ENCODE peak calls at places on chromosomes 13 and 19, in six cellular contexts. One of them, this sample, is unnamed.

GRCh38 chr13:59531571-59532091 is 632.1 kb downstream of the DIAPH3 start:
- DNase-seq in stimulated activated naive CD8-positive, alpha-beta T cell treated with anti-CD3 and anti-CD28 coated beads, Interleukin-15, Interleukin-2, amounts not matched to agents 100 U/mL and 50 U/mL, for 24 hours: peak
- DNase-seq in activated naive CD8-positive, alpha-beta T cell treated with anti-CD3 and anti-CD28 coated beads, Interleukin-2, amount 50 U/mL, for 24 hours: no peak
- DNase-seq in NCI-H2081: peak
- DNase-seq in cardiac fibroblast: peak
- DNase-seq in NCI-H1930: no peak
- DNase-seq in this sample: peak

GRCh38 chr19:10889880-10890279 is 18.5 kb downstream of the CARM1 start:
- DNase-seq in cardiac fibroblast: no peak
- DNase-seq in NCI-H2081: no peak
- DNase-seq in stimulated activated naive CD8-positive, alpha-beta T cell treated with anti-CD3 and anti-CD28 coated beads, Interleukin-15, Interleukin-2, amounts not matched to agents 100 U/mL and 50 U/mL, for 24 hours: no peak
- DNase-seq in activated naive CD8-positive, alpha-beta T cell treated with anti-CD3 and anti-CD28 coated beads, Interleukin-2, amount 50 U/mL, for 24 hours: no peak
- DNase-seq in NCI-H1930: no peak
- DNase-seq in this sample: no peak

GRCh38 chr13:66673401-66673800 is 556.7 kb downstream of the PCDH9 start:
- DNase-seq in NCI-H1930: no peak
- DNase-seq in activated naive CD8-positive, alpha-beta T cell treated with anti-CD3 and anti-CD28 coated beads, Interleukin-2, amount 50 U/mL, for 24 hours: no peak
- DNase-seq in NCI-H2081: no peak
- DNase-seq in cardiac fibroblast: peak
- DNase-seq in stimulated activated naive CD8-positive, alpha-beta T cell treated with anti-CD3 and anti-CD28 coated beads, Interleukin-15, Interleukin-2, amounts not matched to agents 100 U/mL and 50 U/mL, for 24 hours: no peak
- DNase-seq in this sample: peak

GRCh38 chr19:7159105-7159933 is 89.8 kb downstream of the ZNF557 start:
- DNase-seq in activated naive CD8-positive, alpha-beta T cell treated with anti-CD3 and anti-CD28 coated beads, Interleukin-2, amount 50 U/mL, for 24 hours: no peak
- DNase-seq in stimulated activated naive CD8-positive, alpha-beta T cell treated with anti-CD3 and anti-CD28 coated beads, Interleukin-15, Interleukin-2, amounts not matched to agents 100 U/mL and 50 U/mL, for 24 hours: no peak
- DNase-seq in cardiac fibroblast: peak
- DNase-seq in NCI-H2081: peak
- DNase-seq in NCI-H1930: no peak
- DNase-seq in this sample: peak

GRCh38 chr13:99982021-99982740 is 597 bp downstream of the ZIC2 start:
- DNase-seq in activated naive CD8-positive, alpha-beta T cell treated with anti-CD3 and anti-CD28 coated beads, Interleukin-2, amount 50 U/mL, for 24 hours: no peak
- DNase-seq in stimulated activated naive CD8-positive, alpha-beta T cell treated with anti-CD3 and anti-CD28 coated beads, Interleukin-15, Interleukin-2, amounts not matched to agents 100 U/mL and 50 U/mL, for 24 hours: peak
- DNase-seq in NCI-H1930: no peak
- DNase-seq in NCI-H2081: no peak
- DNase-seq in cardiac fibroblast: no peak
- DNase-seq in this sample: no peak

GRCh38 chr19:51977346-51977745 is 9.3 kb downstream of the ZNF350 start:
- DNase-seq in activated naive CD8-positive, alpha-beta T cell treated with anti-CD3 and anti-CD28 coated beads, Interleukin-2, amount 50 U/mL, for 24 hours: no peak
- DNase-seq in NCI-H2081: no peak
- DNase-seq in cardiac fibroblast: no peak
- DNase-seq in NCI-H1930: no peak
- DNase-seq in stimulated activated naive CD8-positive, alpha-beta T cell treated with anti-CD3 and anti-CD28 coated beads, Interleukin-15, Interleukin-2, amounts not matched to agents 100 U/mL and 50 U/mL, for 24 hours: no peak
- DNase-seq in this sample: no peak

GRCh38 chr13:97259787-97260641 is 37.9 kb downstream of the MBNL2 start:
- DNase-seq in stimulated activated naive CD8-positive, alpha-beta T cell treated with anti-CD3 and anti-CD28 coated beads, Interleukin-15, Interleukin-2, amounts not matched to agents 100 U/mL and 50 U/mL, for 24 hours: no peak
- DNase-seq in NCI-H2081: no peak
- DNase-seq in activated naive CD8-positive, alpha-beta T cell treated with anti-CD3 and anti-CD28 coated beads, Interleukin-2, amount 50 U/mL, for 24 hours: no peak
- DNase-seq in NCI-H1930: no peak
- DNase-seq in cardiac fibroblast: peak
- DNase-seq in this sample: no peak

GRCh38 chr13:35699181-35699580 is 222.7 kb upstream of the MAB21L1 start:
- DNase-seq in NCI-H1930: no peak
- DNase-seq in cardiac fibroblast: peak
- DNase-seq in stimulated activated naive CD8-positive, alpha-beta T cell treated with anti-CD3 and anti-CD28 coated beads, Interleukin-15, Interleukin-2, amounts not matched to agents 100 U/mL and 50 U/mL, for 24 hours: no peak
- DNase-seq in activated naive CD8-positive, alpha-beta T cell treated with anti-CD3 and anti-CD28 coated beads, Interleukin-2, amount 50 U/mL, for 24 hours: no peak
- DNase-seq in NCI-H2081: no peak
- DNase-seq in this sample: peak

GRCh38 chr13:99214232-99214631 is 13.6 kb downstream of the UBAC2 start:
- DNase-seq in cardiac fibroblast: no peak
- DNase-seq in NCI-H1930: no peak
- DNase-seq in NCI-H2081: no peak
- DNase-seq in activated naive CD8-positive, alpha-beta T cell treated with anti-CD3 and anti-CD28 coated beads, Interleukin-2, amount 50 U/mL, for 24 hours: peak
- DNase-seq in stimulated activated naive CD8-positive, alpha-beta T cell treated with anti-CD3 and anti-CD28 coated beads, Interleukin-15, Interleukin-2, amounts not matched to agents 100 U/mL and 50 U/mL, for 24 hours: peak
- DNase-seq in this sample: no peak

GRCh38 chr19:38506375-38506722 is 72.9 kb downstream of the RYR1 start:
- DNase-seq in stimulated activated naive CD8-positive, alpha-beta T cell treated with anti-CD3 and anti-CD28 coated beads, Interleukin-15, Interleukin-2, amounts not matched to agents 100 U/mL and 50 U/mL, for 24 hours: no peak
- DNase-seq in NCI-H2081: no peak
- DNase-seq in cardiac fibroblast: no peak
- DNase-seq in NCI-H1930: no peak
- DNase-seq in activated naive CD8-positive, alpha-beta T cell treated with anti-CD3 and anti-CD28 coated beads, Interleukin-2, amount 50 U/mL, for 24 hours: no peak
- DNase-seq in this sample: no peak

GRCh38 chr19:38143847-38144246 is 80.2 kb downstream of the DPF1 start:
- DNase-seq in NCI-H2081: no peak
- DNase-seq in activated naive CD8-positive, alpha-beta T cell treated with anti-CD3 and anti-CD28 coated beads, Interleukin-2, amount 50 U/mL, for 24 hours: no peak
- DNase-seq in NCI-H1930: no peak
- DNase-seq in stimulated activated naive CD8-positive, alpha-beta T cell treated with anti-CD3 and anti-CD28 coated beads, Interleukin-15, Interleukin-2, amounts not matched to agents 100 U/mL and 50 U/mL, for 24 hours: no peak
- DNase-seq in cardiac fibroblast: no peak
- DNase-seq in this sample: no peak

GRCh38 chr13:114101831-114102520 is 30.4 kb downstream of the RASA3 start:
- DNase-seq in cardiac fibroblast: no peak
- DNase-seq in NCI-H2081: no peak
- DNase-seq in activated naive CD8-positive, alpha-beta T cell treated with anti-CD3 and anti-CD28 coated beads, Interleukin-2, amount 50 U/mL, for 24 hours: no peak
- DNase-seq in NCI-H1930: no peak
- DNase-seq in stimulated activated naive CD8-positive, alpha-beta T cell treated with anti-CD3 and anti-CD28 coated beads, Interleukin-15, Interleukin-2, amounts not matched to agents 100 U/mL and 50 U/mL, for 24 hours: no peak
- DNase-seq in this sample: no peak

GRCh38 chr19:50330365-50331078 is 1.3 kb upstream of the KCNC3 start:
- DNase-seq in activated naive CD8-positive, alpha-beta T cell treated with anti-CD3 and anti-CD28 coated beads, Interleukin-2, amount 50 U/mL, for 24 hours: peak
- DNase-seq in stimulated activated naive CD8-positive, alpha-beta T cell treated with anti-CD3 and anti-CD28 coated beads, Interleukin-15, Interleukin-2, amounts not matched to agents 100 U/mL and 50 U/mL, for 24 hours: peak
- DNase-seq in cardiac fibroblast: peak
- DNase-seq in NCI-H1930: peak
- DNase-seq in NCI-H2081: peak
- DNase-seq in this sample: no peak

GRCh38 chr19:50232600-50232999 is 29.2 kb downstream of the MYH14 start:
- DNase-seq in activated naive CD8-positive, alpha-beta T cell treated with anti-CD3 and anti-CD28 coated beads, Interleukin-2, amount 50 U/mL, for 24 hours: no peak
- DNase-seq in NCI-H1930: no peak
- DNase-seq in NCI-H2081: no peak
- DNase-seq in cardiac fibroblast: no peak
- DNase-seq in stimulated activated naive CD8-positive, alpha-beta T cell treated with anti-CD3 and anti-CD28 coated beads, Interleukin-15, Interleukin-2, amounts not matched to agents 100 U/mL and 50 U/mL, for 24 hours: no peak
- DNase-seq in this sample: no peak

GRCh38 chr13:104936304-104936703 is 1599.2 kb downstream of the EFNB2 start:
- DNase-seq in NCI-H1930: no peak
- DNase-seq in stimulated activated naive CD8-positive, alpha-beta T cell treated with anti-CD3 and anti-CD28 coated beads, Interleukin-15, Interleukin-2, amounts not matched to agents 100 U/mL and 50 U/mL, for 24 hours: no peak
- DNase-seq in cardiac fibroblast: no peak
- DNase-seq in NCI-H2081: no peak
- DNase-seq in activated naive CD8-positive, alpha-beta T cell treated with anti-CD3 and anti-CD28 coated beads, Interleukin-2, amount 50 U/mL, for 24 hours: no peak
- DNase-seq in this sample: no peak

GRCh38 chr13:29515372-29515771 is 80.1 kb downstream of the SLC7A1 start:
- DNase-seq in cardiac fibroblast: no peak
- DNase-seq in stimulated activated naive CD8-positive, alpha-beta T cell treated with anti-CD3 and anti-CD28 coated beads, Interleukin-15, Interleukin-2, amounts not matched to agents 100 U/mL and 50 U/mL, for 24 hours: no peak
- DNase-seq in NCI-H2081: no peak
- DNase-seq in NCI-H1930: no peak
- DNase-seq in activated naive CD8-positive, alpha-beta T cell treated with anti-CD3 and anti-CD28 coated beads, Interleukin-2, amount 50 U/mL, for 24 hours: no peak
- DNase-seq in this sample: no peak

GRCh38 chr19:6564393-6564792 is 26.6 kb downstream of the CD70 start:
- DNase-seq in NCI-H2081: no peak
- DNase-seq in cardiac fibroblast: peak
- DNase-seq in activated naive CD8-positive, alpha-beta T cell treated with anti-CD3 and anti-CD28 coated beads, Interleukin-2, amount 50 U/mL, for 24 hours: no peak
- DNase-seq in NCI-H1930: no peak
- DNase-seq in stimulated activated naive CD8-positive, alpha-beta T cell treated with anti-CD3 and anti-CD28 coated beads, Interleukin-15, Interleukin-2, amounts not matched to agents 100 U/mL and 50 U/mL, for 24 hours: no peak
- DNase-seq in this sample: no peak

GRCh38 chr19:34712606-34713261 is 21.3 kb upstream of the ZNF181 start:
- DNase-seq in stimulated activated naive CD8-positive, alpha-beta T cell treated with anti-CD3 and anti-CD28 coated beads, Interleukin-15, Interleukin-2, amounts not matched to agents 100 U/mL and 50 U/mL, for 24 hours: peak
- DNase-seq in cardiac fibroblast: peak
- DNase-seq in NCI-H1930: peak
- DNase-seq in activated naive CD8-positive, alpha-beta T cell treated with anti-CD3 and anti-CD28 coated beads, Interleukin-2, amount 50 U/mL, for 24 hours: peak
- DNase-seq in NCI-H2081: peak
- DNase-seq in this sample: peak

GRCh38 chr19:32224371-32225244 is 120.8 kb upstream of the ZNF507 start:
- DNase-seq in NCI-H2081: no peak
- DNase-seq in stimulated activated naive CD8-positive, alpha-beta T cell treated with anti-CD3 and anti-CD28 coated beads, Interleukin-15, Interleukin-2, amounts not matched to agents 100 U/mL and 50 U/mL, for 24 hours: peak
- DNase-seq in cardiac fibroblast: peak
- DNase-seq in NCI-H1930: no peak
- DNase-seq in activated naive CD8-positive, alpha-beta T cell treated with anti-CD3 and anti-CD28 coated beads, Interleukin-2, amount 50 U/mL, for 24 hours: peak
- DNase-seq in this sample: peak

GRCh38 chr13:25169356-25169755 is 2.7 kb downstream of the AMER2 start:
- DNase-seq in NCI-H2081: no peak
- DNase-seq in NCI-H1930: no peak
- DNase-seq in stimulated activated naive CD8-positive, alpha-beta T cell treated with anti-CD3 and anti-CD28 coated beads, Interleukin-15, Interleukin-2, amounts not matched to agents 100 U/mL and 50 U/mL, for 24 hours: no peak
- DNase-seq in activated naive CD8-positive, alpha-beta T cell treated with anti-CD3 and anti-CD28 coated beads, Interleukin-2, amount 50 U/mL, for 24 hours: no peak
- DNase-seq in cardiac fibroblast: no peak
- DNase-seq in this sample: no peak

GRCh38 chr19:45717983-45718650 is 12.6 kb downstream of the FBXO46 start:
- DNase-seq in cardiac fibroblast: no peak
- DNase-seq in stimulated activated naive CD8-positive, alpha-beta T cell treated with anti-CD3 and anti-CD28 coated beads, Interleukin-15, Interleukin-2, amounts not matched to agents 100 U/mL and 50 U/mL, for 24 hours: no peak
- DNase-seq in activated naive CD8-positive, alpha-beta T cell treated with anti-CD3 and anti-CD28 coated beads, Interleukin-2, amount 50 U/mL, for 24 hours: peak
- DNase-seq in NCI-H1930: no peak
- DNase-seq in NCI-H2081: no peak
- DNase-seq in this sample: no peak

GRCh38 chr19:2494084-2494446 is 18.1 kb downstream of the GADD45B start:
- DNase-seq in cardiac fibroblast: peak
- DNase-seq in NCI-H1930: no peak
- DNase-seq in stimulated activated naive CD8-positive, alpha-beta T cell treated with anti-CD3 and anti-CD28 coated beads, Interleukin-15, Interleukin-2, amounts not matched to agents 100 U/mL and 50 U/mL, for 24 hours: no peak
- DNase-seq in activated naive CD8-positive, alpha-beta T cell treated with anti-CD3 and anti-CD28 coated beads, Interleukin-2, amount 50 U/mL, for 24 hours: no peak
- DNase-seq in NCI-H2081: no peak
- DNase-seq in this sample: peak

GRCh38 chr13:23899555-23899954 is 2.3 kb upstream of the C1QTNF9B start:
- DNase-seq in activated naive CD8-positive, alpha-beta T cell treated with anti-CD3 and anti-CD28 coated beads, Interleukin-2, amount 50 U/mL, for 24 hours: peak
- DNase-seq in NCI-H2081: peak
- DNase-seq in stimulated activated naive CD8-positive, alpha-beta T cell treated with anti-CD3 and anti-CD28 coated beads, Interleukin-15, Interleukin-2, amounts not matched to agents 100 U/mL and 50 U/mL, for 24 hours: peak
- DNase-seq in cardiac fibroblast: peak
- DNase-seq in NCI-H1930: no peak
- DNase-seq in this sample: peak

GRCh38 chr19:12782424-12783225 is 7.3 kb upstream of the HOOK2 start:
- DNase-seq in cardiac fibroblast: peak
- DNase-seq in NCI-H2081: peak
- DNase-seq in NCI-H1930: peak
- DNase-seq in stimulated activated naive CD8-positive, alpha-beta T cell treated with anti-CD3 and anti-CD28 coated beads, Interleukin-15, Interleukin-2, amounts not matched to agents 100 U/mL and 50 U/mL, for 24 hours: peak
- DNase-seq in activated naive CD8-positive, alpha-beta T cell treated with anti-CD3 and anti-CD28 coated beads, Interleukin-2, amount 50 U/mL, for 24 hours: peak
- DNase-seq in this sample: peak

GRCh38 chr13:98476106-98476505 is 100.8 kb downstream of the STK24 start:
- DNase-seq in cardiac fibroblast: no peak
- DNase-seq in NCI-H2081: no peak
- DNase-seq in activated naive CD8-positive, alpha-beta T cell treated with anti-CD3 and anti-CD28 coated beads, Interleukin-2, amount 50 U/mL, for 24 hours: peak
- DNase-seq in NCI-H1930: no peak
- DNase-seq in stimulated activated naive CD8-positive, alpha-beta T cell treated with anti-CD3 and anti-CD28 coated beads, Interleukin-15, Interleukin-2, amounts not matched to agents 100 U/mL and 50 U/mL, for 24 hours: peak
- DNase-seq in this sample: no peak

GRCh38 chr19:44820648-44821609 is 12.0 kb downstream of the BCAM start:
- DNase-seq in activated naive CD8-positive, alpha-beta T cell treated with anti-CD3 and anti-CD28 coated beads, Interleukin-2, amount 50 U/mL, for 24 hours: no peak
- DNase-seq in stimulated activated naive CD8-positive, alpha-beta T cell treated with anti-CD3 and anti-CD28 coated beads, Interleukin-15, Interleukin-2, amounts not matched to agents 100 U/mL and 50 U/mL, for 24 hours: no peak
- DNase-seq in cardiac fibroblast: peak
- DNase-seq in NCI-H2081: no peak
- DNase-seq in NCI-H1930: no peak
- DNase-seq in this sample: no peak

GRCh38 chr13:113070855-113071254 is 34.7 kb upstream of the F7 start:
- DNase-seq in stimulated activated naive CD8-positive, alpha-beta T cell treated with anti-CD3 and anti-CD28 coated beads, Interleukin-15, Interleukin-2, amounts not matched to agents 100 U/mL and 50 U/mL, for 24 hours: no peak
- DNase-seq in NCI-H1930: no peak
- DNase-seq in activated naive CD8-positive, alpha-beta T cell treated with anti-CD3 and anti-CD28 coated beads, Interleukin-2, amount 50 U/mL, for 24 hours: no peak
- DNase-seq in cardiac fibroblast: no peak
- DNase-seq in NCI-H2081: no peak
- DNase-seq in this sample: no peak

GRCh38 chr19:405138-405965 is 3.6 kb downstream of the C2CD4C start:
- DNase-seq in NCI-H1930: no peak
- DNase-seq in cardiac fibroblast: no peak
- DNase-seq in stimulated activated naive CD8-positive, alpha-beta T cell treated with anti-CD3 and anti-CD28 coated beads, Interleukin-15, Interleukin-2, amounts not matched to agents 100 U/mL and 50 U/mL, for 24 hours: no peak
- DNase-seq in activated naive CD8-positive, alpha-beta T cell treated with anti-CD3 and anti-CD28 coated beads, Interleukin-2, amount 50 U/mL, for 24 hours: no peak
- DNase-seq in NCI-H2081: no peak
- DNase-seq in this sample: no peak

GRCh38 chr13:113874579-113875428 is 10.9 kb upstream of the GAS6 start:
- DNase-seq in NCI-H2081: no peak
- DNase-seq in stimulated activated naive CD8-positive, alpha-beta T cell treated with anti-CD3 and anti-CD28 coated beads, Interleukin-15, Interleukin-2, amounts not matched to agents 100 U/mL and 50 U/mL, for 24 hours: no peak
- DNase-seq in activated naive CD8-positive, alpha-beta T cell treated with anti-CD3 and anti-CD28 coated beads, Interleukin-2, amount 50 U/mL, for 24 hours: no peak
- DNase-seq in NCI-H1930: no peak
- DNase-seq in cardiac fibroblast: no peak
- DNase-seq in this sample: no peak

GRCh38 chr13:79090552-79091159 is 315.4 kb downstream of the RBM26 start:
- DNase-seq in activated naive CD8-positive, alpha-beta T cell treated with anti-CD3 and anti-CD28 coated beads, Interleukin-2, amount 50 U/mL, for 24 hours: no peak
- DNase-seq in stimulated activated naive CD8-positive, alpha-beta T cell treated with anti-CD3 and anti-CD28 coated beads, Interleukin-15, Interleukin-2, amounts not matched to agents 100 U/mL and 50 U/mL, for 24 hours: no peak
- DNase-seq in cardiac fibroblast: no peak
- DNase-seq in NCI-H1930: no peak
- DNase-seq in NCI-H2081: no peak
- DNase-seq in this sample: no peak

GRCh38 chr13:68190826-68191225 is 960.7 kb upstream of the PCDH9 start:
- DNase-seq in NCI-H1930: no peak
- DNase-seq in activated naive CD8-positive, alpha-beta T cell treated with anti-CD3 and anti-CD28 coated beads, Interleukin-2, amount 50 U/mL, for 24 hours: no peak
- DNase-seq in NCI-H2081: no peak
- DNase-seq in cardiac fibroblast: peak
- DNase-seq in stimulated activated naive CD8-positive, alpha-beta T cell treated with anti-CD3 and anti-CD28 coated beads, Interleukin-15, Interleukin-2, amounts not matched to agents 100 U/mL and 50 U/mL, for 24 hours: no peak
- DNase-seq in this sample: no peak

GRCh38 chr13:20609145-20609544 is 42.2 kb downstream of the IFT88 start:
- DNase-seq in stimulated activated naive CD8-positive, alpha-beta T cell treated with anti-CD3 and anti-CD28 coated beads, Interleukin-15, Interleukin-2, amounts not matched to agents 100 U/mL and 50 U/mL, for 24 hours: no peak
- DNase-seq in NCI-H2081: no peak
- DNase-seq in cardiac fibroblast: peak
- DNase-seq in NCI-H1930: no peak
- DNase-seq in activated naive CD8-positive, alpha-beta T cell treated with anti-CD3 and anti-CD28 coated beads, Interleukin-2, amount 50 U/mL, for 24 hours: no peak
- DNase-seq in this sample: peak

GRCh38 chr19:56476671-56477428 is at the start of gene ZNF667:
- DNase-seq in stimulated activated naive CD8-positive, alpha-beta T cell treated with anti-CD3 and anti-CD28 coated beads, Interleukin-15, Interleukin-2, amounts not matched to agents 100 U/mL and 50 U/mL, for 24 hours: peak
- DNase-seq in NCI-H2081: no peak
- DNase-seq in NCI-H1930: no peak
- DNase-seq in cardiac fibroblast: peak
- DNase-seq in activated naive CD8-positive, alpha-beta T cell treated with anti-CD3 and anti-CD28 coated beads, Interleukin-2, amount 50 U/mL, for 24 hours: peak
- DNase-seq in this sample: peak

GRCh38 chr13:90926459-90926858 is 421.0 kb upstream of the MIR17HG start:
- DNase-seq in NCI-H2081: no peak
- DNase-seq in cardiac fibroblast: peak
- DNase-seq in activated naive CD8-positive, alpha-beta T cell treated with anti-CD3 and anti-CD28 coated beads, Interleukin-2, amount 50 U/mL, for 24 hours: no peak
- DNase-seq in stimulated activated naive CD8-positive, alpha-beta T cell treated with anti-CD3 and anti-CD28 coated beads, Interleukin-15, Interleukin-2, amounts not matched to agents 100 U/mL and 50 U/mL, for 24 hours: no peak
- DNase-seq in NCI-H1930: no peak
- DNase-seq in this sample: no peak

GRCh38 chr19:45153339-45154063 is 7.3 kb downstream of the NKPD1 start:
- DNase-seq in cardiac fibroblast: peak
- DNase-seq in NCI-H2081: no peak
- DNase-seq in activated naive CD8-positive, alpha-beta T cell treated with anti-CD3 and anti-CD28 coated beads, Interleukin-2, amount 50 U/mL, for 24 hours: peak
- DNase-seq in NCI-H1930: no peak
- DNase-seq in stimulated activated naive CD8-positive, alpha-beta T cell treated with anti-CD3 and anti-CD28 coated beads, Interleukin-15, Interleukin-2, amounts not matched to agents 100 U/mL and 50 U/mL, for 24 hours: peak
- DNase-seq in this sample: peak

GRCh38 chr13:96898212-96898611 is 96.1 kb downstream of the OXGR1 start:
- DNase-seq in cardiac fibroblast: peak
- DNase-seq in NCI-H1930: no peak
- DNase-seq in activated naive CD8-positive, alpha-beta T cell treated with anti-CD3 and anti-CD28 coated beads, Interleukin-2, amount 50 U/mL, for 24 hours: no peak
- DNase-seq in NCI-H2081: no peak
- DNase-seq in stimulated activated naive CD8-positive, alpha-beta T cell treated with anti-CD3 and anti-CD28 coated beads, Interleukin-15, Interleukin-2, amounts not matched to agents 100 U/mL and 50 U/mL, for 24 hours: no peak
- DNase-seq in this sample: peak

GRCh38 chr19:45137179-45137761 is 23.5 kb downstream of the NKPD1 start:
- DNase-seq in cardiac fibroblast: peak
- DNase-seq in stimulated activated naive CD8-positive, alpha-beta T cell treated with anti-CD3 and anti-CD28 coated beads, Interleukin-15, Interleukin-2, amounts not matched to agents 100 U/mL and 50 U/mL, for 24 hours: no peak
- DNase-seq in NCI-H2081: peak
- DNase-seq in activated naive CD8-positive, alpha-beta T cell treated with anti-CD3 and anti-CD28 coated beads, Interleukin-2, amount 50 U/mL, for 24 hours: no peak
- DNase-seq in NCI-H1930: no peak
- DNase-seq in this sample: no peak

GRCh38 chr19:19526581-19527370 is 1.9 kb upstream of the YJEFN3 start:
- DNase-seq in cardiac fibroblast: no peak
- DNase-seq in NCI-H2081: no peak
- DNase-seq in NCI-H1930: no peak
- DNase-seq in activated naive CD8-positive, alpha-beta T cell treated with anti-CD3 and anti-CD28 coated beads, Interleukin-2, amount 50 U/mL, for 24 hours: no peak
- DNase-seq in stimulated activated naive CD8-positive, alpha-beta T cell treated with anti-CD3 and anti-CD28 coated beads, Interleukin-15, Interleukin-2, amounts not matched to agents 100 U/mL and 50 U/mL, for 24 hours: no peak
- DNase-seq in this sample: no peak

GRCh38 chr19:18294467-18294864 is 13.0 kb upstream of the JUND start:
- DNase-seq in cardiac fibroblast: no peak
- DNase-seq in NCI-H2081: no peak
- DNase-seq in NCI-H1930: no peak
- DNase-seq in stimulated activated naive CD8-positive, alpha-beta T cell treated with anti-CD3 and anti-CD28 coated beads, Interleukin-15, Interleukin-2, amounts not matched to agents 100 U/mL and 50 U/mL, for 24 hours: peak
- DNase-seq in activated naive CD8-positive, alpha-beta T cell treated with anti-CD3 and anti-CD28 coated beads, Interleukin-2, amount 50 U/mL, for 24 hours: peak
- DNase-seq in this sample: peak

This sample was measured in foreskin fibroblast.